ENCODE peak calls at places on chromosomes 11 and 22, in five cellular contexts. L is NCI-H2081; X is Kasumi-1; M is posterior vena cava; I is CD4-positive, alpha-beta memory T cell. C is an unnamed sample.

GRCh38 chr11:116730568-116730967 is 42.2 kb downstream of the BUD13 start:
- DNase-seq in L (no peak), X (no peak), M (peak), I (no peak), C (no peak)

GRCh38 chr11:126526471-126526870 is 171.0 kb downstream of the ST3GAL4 start:
- DNase-seq in L (no peak), X (no peak), M (peak), I (no peak), C (no peak)

GRCh38 chr11:8688414-8689362 is 6.1 kb downstream of the RPL27A start:
- DNase-seq in L (peak), X (peak), M (peak), I (peak), C (peak)

GRCh38 chr11:130527648-130528300 is 79.3 kb downstream of the ADAMTS15 start:
- DNase-seq in L (no peak), X (peak), M (no peak), I (no peak), C (no peak)

GRCh38 chr11:131447268-131447667 is 76.9 kb downstream of the NTM start:
- DNase-seq in L (no peak), X (no peak), M (no peak), I (no peak), C (no peak)

GRCh38 chr11:2090172-2091111 is 48.7 kb downstream of the IGF2 start:
- DNase-seq in L (no peak), X (no peak), M (peak), I (no peak), C (no peak)

GRCh38 chr22:29470159-29470855 is 9.7 kb upstream of the NEFH start:
- DNase-seq in L (peak), X (peak), M (peak), I (peak), C (peak)

GRCh38 chr22:49139492-49140151 is 688.1 kb downstream of the BRD1 start:
- DNase-seq in L (no peak), X (no peak), M (no peak), I (no peak), C (no peak)

GRCh38 chr11:69962152-69962551 is 116.0 kb upstream of the ANO1 start:
- DNase-seq in L (no peak), X (no peak), M (no peak), I (no peak), C (no peak)

GRCh38 chr11:8833568-8834275 is 77.3 kb upstream of the AKIP1 start:
- DNase-seq in L (no peak), X (no peak), M (no peak), I (no peak), C (no peak)

GRCh38 chr11:103183981-103184592 is 74.9 kb downstream of the DYNC2H1 start:
- DNase-seq in L (no peak), X (no peak), M (no peak), I (no peak), C (no peak)

GRCh38 chr11:65488273-65489058 is 10.4 kb upstream of the MALAT1 start:
- DNase-seq in L (no peak), X (no peak), M (peak), I (no peak), C (no peak)

GRCh38 chr11:69603978-69604524 is 36.9 kb upstream of the CCND1 start:
- DNase-seq in L (no peak), X (no peak), M (no peak), I (no peak), C (no peak)